ENCODE peak calls at places on chromosome 11, in four cellular contexts. Z, D, O and U are unnamed samples.

GRCh38 chr11:121670792-121671275 is 218.1 kb upstream of the SORL1-AS1 start:
- DNase-seq in Z (no peak), O (no peak), D (no peak), U (no peak)

GRCh38 chr11:67401495-67402191 is at the start of gene PPP1CA:
- DNase-seq in D (peak), O (peak), Z (peak), U (peak)

GRCh38 chr11:19895776-19896175 is 183.1 kb downstream of the NAV2 start:
- DNase-seq in Z (no peak), O (no peak), D (no peak), U (no peak)

GRCh38 chr11:60970369-60970774 is 1.1 kb upstream of the CD6 start:
- DNase-seq in Z (no peak), O (peak), D (peak), U (peak)

GRCh38 chr11:85685820-85686459 is at the start of gene CCDC89:
- DNase-seq in O (no peak), Z (peak), D (no peak), U (no peak)

GRCh38 chr11:14620027-14620511 is 23.5 kb upstream of the PDE3B start:
- DNase-seq in O (no peak), Z (no peak), D (no peak), U (no peak)

GRCh38 chr11:78344114-78344513 is 73.5 kb downstream of the GAB2 start:
- DNase-seq in O (no peak), D (no peak), Z (no peak), U (no peak)

GRCh38 chr11:1734571-1735081 is 15.8 kb downstream of the IFITM10 start:
- DNase-seq in Z (no peak), D (no peak), O (no peak), U (no peak)

GRCh38 chr11:118791015-118791960 is at the start of gene DDX6:
- DNase-seq in Z (peak), O (peak), D (peak), U (peak)

GRCh38 chr11:10529279-10529678 is 11.7 kb downstream of the RNF141 start:
- DNase-seq in Z (no peak), D (no peak), O (no peak), U (no peak)

GRCh38 chr11:132490976-132491375 is 1041.3 kb downstream of the OPCML start:
- DNase-seq in D (no peak), Z (no peak), O (no peak), U (no peak)

GRCh38 chr11:46736615-46737014 is 17.6 kb downstream of the F2 start:
- DNase-seq in Z (no peak), O (no peak), D (no peak), U (no peak)

GRCh38 chr11:130874955-130875531 is 41.2 kb downstream of the SNX19 start:
- DNase-seq in Z (peak), O (no peak), D (no peak), U (no peak)

GRCh38 chr11:13114566-13115465 is 105.7 kb downstream of the RASSF10 start:
- DNase-seq in Z (peak), D (no peak), O (no peak), U (no peak)

GRCh38 chr11:76455331-76455730 is 10.5 kb downstream of the EMSY start:
- DNase-seq in Z (no peak), D (peak), O (no peak), U (no peak)

GRCh38 chr11:17408026-17408425 is 19.6 kb upstream of the KCNJ11 start:
- DNase-seq in Z (no peak), O (no peak), D (no peak), U (no peak)